ENCODE peak calls at places on chromosomes 7 and 10, in seven cellular contexts. K is GM23338, B is HepG2, F is SK-N-SH, H is HCT116, I is A549, O is K562. J is an unnamed sample.

GRCh38 chr10:49359349-49360231 is 36.3 kb downstream of the DRGX start:
- DNase-seq in K (peak; percentile 62), B (peak; percentile 7), F (peak; percentile 85), H (no peak), I (no peak), O (no peak), J (no peak)

GRCh38 chr10:71561003-71561577 is 158.5 kb downstream of the C10orf105 start:
- DNase-seq in K (no peak), B (no peak), F (no peak), H (no peak), I (no peak), O (no peak), J (no peak)

GRCh38 chr10:109205929-109206585 is 717.3 kb downstream of the XPNPEP1 start:
- DNase-seq in K (no peak), B (no peak), F (no peak), H (no peak), I (no peak), O (no peak), J (peak; percentile 13)

GRCh38 chr7:133829336-133829897 is 297.7 kb upstream of the LRGUK start:
- DNase-seq in K (no peak), B (no peak), F (no peak), H (no peak), I (no peak), O (no peak), J (no peak)

GRCh38 chr10:98299341-98299740 is 31.3 kb upstream of the LOXL4 start:
- DNase-seq in K (peak; percentile 74), B (no peak), F (no peak), H (no peak), I (no peak), O (peak; percentile 15), J (no peak)

GRCh38 chr10:116779076-116779687 is 36.8 kb upstream of the HSPA12A start:
- DNase-seq in K (no peak), B (no peak), F (no peak), H (peak; percentile 35), I (no peak), O (no peak), J (no peak)

GRCh38 chr7:150479023-150479716 is 28.7 kb downstream of the GIMAP8 start:
- DNase-seq in K (no peak), B (no peak), F (no peak), H (no peak), I (no peak), O (no peak), J (no peak)

GRCh38 chr10:23742368-23742767 is 303.5 kb downstream of the OTUD1 start:
- DNase-seq in K (no peak), B (no peak), F (no peak), H (no peak), I (no peak), O (no peak), J (no peak)

GRCh38 chr10:88281592-88282268 is 301.4 kb downstream of the RNLS start:
- DNase-seq in K (no peak), B (no peak), F (no peak), H (no peak), I (no peak), O (no peak), J (no peak)

GRCh38 chr10:46787321-46787615 is 124.0 kb upstream of the PTPN20 start:
- DNase-seq in K (no peak), B (peak; percentile 24), F (peak; percentile 21), H (no peak), I (peak; percentile 0), O (no peak), J (no peak)

GRCh38 chr7:54546081-54546985 is 4.2 kb downstream of the VSTM2A start:
- DNase-seq in K (peak; percentile 77), B (peak; percentile 20), F (peak; percentile 90), H (no peak), I (peak; percentile 47), O (peak; percentile 26), J (no peak)

GRCh38 chr7:87370660-87371180 is 25.3 kb downstream of the CROT start:
- DNase-seq in K (no peak), B (peak; percentile 8), F (no peak), H (no peak), I (no peak), O (no peak), J (no peak)

GRCh38 chr10:79262131-79262530 is 85.1 kb upstream of the PPIF start:
- DNase-seq in K (no peak), B (no peak), F (no peak), H (no peak), I (no peak), O (no peak), J (no peak)

GRCh38 chr10:79264942-79265341 is 82.3 kb upstream of the PPIF start:
- DNase-seq in K (no peak), B (no peak), F (no peak), H (no peak), I (no peak), O (no peak), J (no peak)

GRCh38 chr10:79263951-79264350 is 83.3 kb upstream of the PPIF start:
- DNase-seq in K (no peak), B (no peak), F (no peak), H (no peak), I (no peak), O (no peak), J (no peak)

GRCh38 chr10:79260803-79261740 is 86.2 kb upstream of the PPIF start:
- DNase-seq in K (peak; percentile 53), B (peak; percentile 58), F (peak; percentile 86), H (no peak), I (no peak), O (no peak), J (no peak)

DNA sequence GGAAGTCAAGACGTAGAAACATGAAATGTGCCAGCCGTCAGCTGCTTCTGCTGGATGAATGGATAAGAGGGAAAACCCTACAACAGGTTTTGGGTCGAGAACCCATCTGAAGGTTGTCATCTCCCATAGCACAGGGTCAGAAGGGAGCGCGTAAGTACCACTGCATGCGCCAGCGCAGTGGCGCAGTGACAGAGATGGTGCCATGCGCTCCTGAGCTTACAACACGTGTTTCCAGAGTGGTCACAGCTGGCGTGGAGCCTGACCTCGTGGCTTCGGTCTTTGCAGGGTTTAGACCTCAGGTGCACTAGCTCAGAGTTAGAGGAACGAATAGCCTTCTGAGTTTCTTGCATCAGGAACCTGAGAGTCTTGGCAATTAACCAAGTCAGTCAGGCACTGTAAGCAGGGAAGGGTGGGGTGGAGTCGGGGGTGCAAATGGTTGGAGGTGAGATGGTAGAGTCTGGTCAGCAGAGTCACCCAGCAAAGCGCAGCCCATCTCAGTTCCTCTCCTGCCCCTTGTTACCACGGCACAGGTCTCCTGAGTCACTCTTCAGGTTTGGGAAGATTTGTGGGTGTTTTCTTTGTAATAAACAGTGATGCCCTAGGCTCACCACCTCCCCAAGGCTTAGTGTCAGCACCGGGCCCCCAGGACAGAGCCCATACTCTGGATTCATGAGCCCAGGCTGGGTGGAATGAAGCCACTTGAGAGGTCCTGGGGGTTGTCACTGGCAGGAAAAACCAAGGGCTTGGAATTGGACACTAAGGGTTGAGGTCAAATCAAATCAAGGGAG is 84.1 kb upstream of the PPIF start:
- DNase-seq in K (no peak), B (no peak), F (no peak), H (no peak), I (no peak), O (no peak), J (no peak)
- H3K4me1 ChIP-seq in K (peaks cover 3% of the 10 kb centered on the region), B (peaks cover 26% of the 10 kb centered on the region), F (peaks cover 99% of the 10 kb centered on the region), H (peaks cover 7% of the 10 kb centered on the region), I (no peaks in the 10 kb centered on the region), O (peaks cover 7% of the 10 kb centered on the region), J (no peaks in the 10 kb centered on the region)

GRCh38 chr7:7491044-7491443 is 44.6 kb downstream of the COL28A1 start:
- DNase-seq in K (no peak), B (no peak), F (no peak), H (no peak), I (no peak), O (no peak), J (no peak)

GRCh38 chr7:7495171-7495570 is 40.5 kb downstream of the COL28A1 start:
- DNase-seq in K (no peak), B (no peak), F (no peak), H (no peak), I (no peak), O (no peak), J (no peak)

GRCh38 chr7:7499892-7500291 is 35.8 kb downstream of the COL28A1 start:
- DNase-seq in K (no peak), B (peak; percentile 62), F (no peak), H (no peak), I (no peak), O (no peak), J (no peak)

GRCh38 chr7:7498881-7499280 is 36.8 kb downstream of the COL28A1 start:
- DNase-seq in K (no peak), B (no peak), F (no peak), H (no peak), I (no peak), O (no peak), J (no peak)

DNA sequence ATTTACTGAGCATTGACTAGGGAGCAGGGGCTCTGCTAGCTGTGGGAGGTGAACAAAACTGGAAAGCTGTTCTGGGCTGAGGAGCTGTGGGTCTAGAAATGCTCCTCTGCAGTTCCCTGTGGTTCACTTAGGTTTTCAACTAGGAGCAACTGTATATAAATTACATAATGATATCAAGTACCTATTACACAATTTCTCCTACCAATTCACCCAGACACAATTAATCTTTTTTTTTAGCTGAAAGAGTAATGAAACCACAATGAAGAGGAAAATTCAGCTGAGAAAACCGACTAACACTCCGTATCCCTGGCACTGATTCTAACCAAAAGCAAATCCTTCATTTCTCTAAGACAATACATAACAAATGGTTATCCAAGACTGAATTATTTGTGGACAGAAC is 39.3 kb downstream of the COL28A1 start:
- DNase-seq in K (no peak), B (no peak), F (no peak), H (no peak), I (no peak), O (no peak), J (no peak)
- TF ChIP-seq REST in K (no peak), B (no peak), F (no peak), H (no peak), I (no peak), O (no peak), J (no peak)

DNA sequence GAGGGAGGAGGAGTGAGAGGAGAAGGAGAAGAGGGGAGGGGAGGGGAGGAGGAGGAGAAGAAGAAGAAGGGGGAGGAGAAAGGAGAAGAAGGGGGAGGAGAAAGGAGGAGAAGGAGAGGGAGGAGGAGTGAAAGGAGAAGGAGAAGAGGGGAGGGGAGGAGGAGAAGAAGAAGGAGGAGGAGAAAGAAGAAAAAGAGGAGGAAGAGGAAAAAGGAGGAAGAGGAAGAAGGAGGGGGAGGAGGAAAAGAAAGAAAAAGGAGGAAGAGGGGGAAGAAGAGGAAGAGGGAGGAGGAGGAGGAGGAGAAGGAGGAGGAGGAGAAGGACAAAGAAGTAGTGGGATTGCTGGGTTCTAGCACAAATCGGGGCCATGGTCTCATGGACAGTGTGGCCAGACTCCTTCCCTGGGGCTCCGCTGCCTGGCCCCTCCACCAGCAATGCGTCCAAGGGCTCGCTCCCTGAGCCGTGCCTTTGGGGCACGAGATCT is 4.2 kb upstream of the MAFK start:
- DNase-seq in K (no peak), B (no peak), F (peak; percentile 72), H (no peak), I (no peak), O (no peak), J (no peak)
- H3K4me3 ChIP-seq in K (no peak overlapping the region), B (no peak overlapping the region), F (no peak overlapping the region), H (no peak overlapping the region), I (peak overlapping the region; percentile 27), O (no peak overlapping the region), J (peak overlapping the region; percentile 38)

DNA sequence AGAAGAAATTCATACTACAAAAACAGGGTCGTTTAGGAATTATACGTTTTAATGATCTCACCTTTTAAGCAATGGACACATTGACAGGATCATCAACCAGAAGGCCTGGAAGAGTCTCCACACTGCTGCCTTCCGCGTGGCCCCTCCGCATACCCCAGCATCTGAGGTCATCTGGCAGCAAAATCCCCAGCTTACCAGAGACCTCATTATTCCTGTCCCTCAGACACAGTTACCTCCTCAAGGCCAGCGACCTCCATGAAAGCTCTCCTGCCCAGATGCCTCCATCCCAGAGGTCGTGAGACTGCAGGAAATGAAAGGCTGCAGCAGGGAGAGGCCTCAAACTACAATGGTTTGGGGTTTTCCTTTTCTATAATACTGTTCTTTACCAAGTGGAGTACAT is 14.8 kb upstream of the GSAP start:
- DNase-seq in K (no peak), B (no peak), F (peak; percentile 43), H (no peak), I (no peak), O (no peak), J (no peak)
- H3K4me1 ChIP-seq in K (peaks cover 24% of the 10 kb centered on the region), B (peaks cover 25% of the 10 kb centered on the region), F (peaks cover 25% of the 10 kb centered on the region), H (no peaks in the 10 kb centered on the region), I (peaks cover 19% of the 10 kb centered on the region), O (no peaks in the 10 kb centered on the region), J (no peaks in the 10 kb centered on the region)

J was measured in Panc1.